ENCODE peak calls at places on chromosome 9, in nine cellular contexts. One of them, this sample, is unnamed.

GRCh38 chr9:89743576-89744254 is 138.9 kb downstream of the GADD45G start:
- DNase-seq in fibroblast of lung: no peak
- DNase-seq in heart right ventricle: no peak
- DNase-seq in cardiac muscle cell: no peak
- DNase-seq in stomach: no peak
- DNase-seq in kidney: peak; percentile 64
- DNase-seq in A549: no peak
- DNase-seq in psoas muscle: no peak
- DNase-seq in adipocyte: no peak
- DNase-seq in this sample: no peak

GRCh38 chr9:38227656-38228055 is 158.6 kb upstream of the SHB start:
- DNase-seq in cardiac muscle cell: no peak
- DNase-seq in stomach: no peak
- DNase-seq in kidney: no peak
- DNase-seq in psoas muscle: no peak
- DNase-seq in heart right ventricle: no peak
- DNase-seq in adipocyte: no peak
- DNase-seq in A549: no peak
- DNase-seq in fibroblast of lung: peak; percentile 62
- DNase-seq in this sample: no peak

GRCh38 chr9:89470239-89470638 is 27.7 kb downstream of the SEMA4D start:
- DNase-seq in kidney: no peak
- DNase-seq in heart right ventricle: no peak
- DNase-seq in stomach: no peak
- DNase-seq in fibroblast of lung: no peak
- DNase-seq in adipocyte: no peak
- DNase-seq in psoas muscle: no peak
- DNase-seq in cardiac muscle cell: no peak
- DNase-seq in A549: no peak
- DNase-seq in this sample: no peak

GRCh38 chr9:8329561-8330283 is 530.1 kb upstream of the DMAC1 start:
- DNase-seq in stomach: peak; percentile 28
- DNase-seq in heart right ventricle: no peak
- DNase-seq in fibroblast of lung: no peak
- DNase-seq in kidney: peak; percentile 22
- DNase-seq in adipocyte: no peak
- DNase-seq in psoas muscle: no peak
- DNase-seq in cardiac muscle cell: no peak
- DNase-seq in A549: no peak
- DNase-seq in this sample: peak; percentile 24

GRCh38 chr9:34744295-34745221 is 34.6 kb upstream of the CCL21 start:
- DNase-seq in stomach: no peak
- DNase-seq in cardiac muscle cell: no peak
- DNase-seq in kidney: peak; percentile 74
- DNase-seq in fibroblast of lung: peak; percentile 55
- DNase-seq in A549: no peak
- DNase-seq in psoas muscle: peak; percentile 59
- DNase-seq in adipocyte: peak; percentile 18
- DNase-seq in heart right ventricle: no peak
- DNase-seq in this sample: no peak

GRCh38 chr9:99451121-99451606 is 229.1 kb downstream of the SEC61B start:
- DNase-seq in heart right ventricle: peak; percentile 17
- DNase-seq in A549: no peak
- DNase-seq in fibroblast of lung: peak; percentile 33
- DNase-seq in adipocyte: peak; percentile 26
- DNase-seq in stomach: no peak
- DNase-seq in cardiac muscle cell: peak; percentile 23
- DNase-seq in kidney: no peak
- DNase-seq in psoas muscle: no peak
- DNase-seq in this sample: peak; percentile 44

GRCh38 chr9:116689633-116690032 is 2.5 kb downstream of the TRIM32 start:
- DNase-seq in psoas muscle: no peak
- DNase-seq in adipocyte: no peak
- DNase-seq in cardiac muscle cell: no peak
- DNase-seq in stomach: no peak
- DNase-seq in A549: no peak
- DNase-seq in kidney: no peak
- DNase-seq in heart right ventricle: no peak
- DNase-seq in fibroblast of lung: no peak
- DNase-seq in this sample: no peak

GRCh38 chr9:116605904-116606341 is 81.2 kb upstream of the TRIM32 start:
- DNase-seq in kidney: no peak
- DNase-seq in stomach: no peak
- DNase-seq in cardiac muscle cell: no peak
- DNase-seq in heart right ventricle: peak; percentile 30
- DNase-seq in adipocyte: no peak
- DNase-seq in A549: no peak
- DNase-seq in psoas muscle: peak; percentile 62
- DNase-seq in fibroblast of lung: no peak
- DNase-seq in this sample: no peak

GRCh38 chr9:27368317-27368985 is 71.5 kb upstream of the EQTN start:
- DNase-seq in heart right ventricle: no peak
- DNase-seq in A549: no peak
- DNase-seq in fibroblast of lung: no peak
- DNase-seq in cardiac muscle cell: no peak
- DNase-seq in psoas muscle: peak; percentile 61
- DNase-seq in stomach: no peak
- DNase-seq in kidney: no peak
- DNase-seq in adipocyte: peak; percentile 50
- DNase-seq in this sample: no peak

GRCh38 chr9:3856592-3856991 is 330.8 kb upstream of the RFX3 start:
- DNase-seq in A549: no peak
- DNase-seq in kidney: no peak
- DNase-seq in fibroblast of lung: peak; percentile 89
- DNase-seq in cardiac muscle cell: no peak
- DNase-seq in adipocyte: no peak
- DNase-seq in stomach: no peak
- DNase-seq in heart right ventricle: no peak
- DNase-seq in psoas muscle: no peak
- DNase-seq in this sample: peak; percentile 20

GRCh38 chr9:124852829-124853531 is at the start of gene WDR38:
- DNase-seq in A549: peak; percentile 98
- DNase-seq in kidney: peak; percentile 91
- DNase-seq in adipocyte: peak; percentile 89
- DNase-seq in stomach: peak; percentile 78
- DNase-seq in psoas muscle: peak; percentile 92
- DNase-seq in heart right ventricle: peak; percentile 83
- DNase-seq in cardiac muscle cell: peak; percentile 80
- DNase-seq in fibroblast of lung: peak; percentile 60
- DNase-seq in this sample: peak; percentile 71

GRCh38 chr9:124854161-124854560 is 901 bp downstream of the WDR38 start:
- DNase-seq in A549: no peak
- DNase-seq in adipocyte: no peak
- DNase-seq in stomach: no peak
- DNase-seq in heart right ventricle: no peak
- DNase-seq in kidney: no peak
- DNase-seq in cardiac muscle cell: no peak
- DNase-seq in psoas muscle: no peak
- DNase-seq in fibroblast of lung: no peak
- DNase-seq in this sample: peak; percentile 70

GRCh38 chr9:124854822-124855221 is 1.6 kb downstream of the WDR38 start:
- DNase-seq in fibroblast of lung: no peak
- DNase-seq in stomach: no peak
- DNase-seq in kidney: no peak
- DNase-seq in cardiac muscle cell: no peak
- DNase-seq in A549: no peak
- DNase-seq in psoas muscle: no peak
- DNase-seq in adipocyte: no peak
- DNase-seq in heart right ventricle: no peak
- DNase-seq in this sample: no peak

GRCh38 chr9:124852121-124852828 is 985 bp upstream of the WDR38 start:
- DNase-seq in psoas muscle: peak; percentile 78
- DNase-seq in A549: no peak
- DNase-seq in kidney: no peak
- DNase-seq in cardiac muscle cell: no peak
- DNase-seq in stomach: no peak
- DNase-seq in adipocyte: no peak
- DNase-seq in fibroblast of lung: no peak
- DNase-seq in heart right ventricle: peak; percentile 57
- DNase-seq in this sample: peak; percentile 51

DNA sequence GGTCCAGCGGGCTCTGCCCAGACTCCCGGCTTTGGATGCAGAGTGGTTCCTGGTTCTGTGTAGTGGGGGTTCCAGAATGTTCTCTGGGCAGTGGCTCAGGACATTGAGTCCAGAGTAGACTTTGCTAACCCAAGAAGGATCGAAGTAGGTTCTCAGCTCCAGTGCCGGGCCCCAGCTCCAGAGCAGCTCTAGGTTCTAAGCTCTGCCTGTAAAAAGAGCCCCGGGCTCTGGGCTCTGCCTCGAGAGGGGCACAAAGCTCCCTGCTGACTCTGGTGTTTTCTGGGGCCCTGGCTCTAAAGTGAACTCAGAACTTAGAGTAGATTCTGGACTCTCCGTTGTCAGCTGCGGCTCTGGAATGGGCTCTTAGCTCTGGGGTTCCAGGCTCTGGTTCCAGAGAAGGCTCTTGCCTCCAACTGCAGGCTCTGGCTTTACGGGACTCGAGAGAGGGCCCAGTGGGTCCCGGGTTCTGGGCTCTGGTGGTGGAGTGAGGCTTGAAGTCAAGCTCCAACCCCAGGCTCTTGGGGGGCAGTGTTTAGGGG is 414 bp downstream of the WDR38 start:
- DNase-seq in A549: no peak
- DNase-seq in psoas muscle: no peak
- DNase-seq in heart right ventricle: no peak
- DNase-seq in adipocyte: no peak
- DNase-seq in stomach: no peak
- DNase-seq in fibroblast of lung: no peak
- DNase-seq in kidney: no peak
- DNase-seq in cardiac muscle cell: no peak
- DNase-seq in this sample: peak; percentile 32
- H3K4me3 ChIP-seq in A549: peak overlapping the region; percentile 45
- H3K4me3 ChIP-seq in psoas muscle: peak overlapping the region; percentile 64
- H3K4me3 ChIP-seq in heart right ventricle: peak overlapping the region; percentile 33
- H3K4me3 ChIP-seq in adipocyte: peak overlapping the region; percentile 76
- H3K4me3 ChIP-seq in stomach: peak overlapping the region; percentile 43
- H3K4me3 ChIP-seq in fibroblast of lung: no peak overlapping the region
- H3K4me3 ChIP-seq in kidney: no peak overlapping the region
- H3K4me3 ChIP-seq in cardiac muscle cell: peak overlapping the region; percentile 29
- H3K4me3 ChIP-seq in this sample: peak overlapping the region; percentile 37

DNA sequence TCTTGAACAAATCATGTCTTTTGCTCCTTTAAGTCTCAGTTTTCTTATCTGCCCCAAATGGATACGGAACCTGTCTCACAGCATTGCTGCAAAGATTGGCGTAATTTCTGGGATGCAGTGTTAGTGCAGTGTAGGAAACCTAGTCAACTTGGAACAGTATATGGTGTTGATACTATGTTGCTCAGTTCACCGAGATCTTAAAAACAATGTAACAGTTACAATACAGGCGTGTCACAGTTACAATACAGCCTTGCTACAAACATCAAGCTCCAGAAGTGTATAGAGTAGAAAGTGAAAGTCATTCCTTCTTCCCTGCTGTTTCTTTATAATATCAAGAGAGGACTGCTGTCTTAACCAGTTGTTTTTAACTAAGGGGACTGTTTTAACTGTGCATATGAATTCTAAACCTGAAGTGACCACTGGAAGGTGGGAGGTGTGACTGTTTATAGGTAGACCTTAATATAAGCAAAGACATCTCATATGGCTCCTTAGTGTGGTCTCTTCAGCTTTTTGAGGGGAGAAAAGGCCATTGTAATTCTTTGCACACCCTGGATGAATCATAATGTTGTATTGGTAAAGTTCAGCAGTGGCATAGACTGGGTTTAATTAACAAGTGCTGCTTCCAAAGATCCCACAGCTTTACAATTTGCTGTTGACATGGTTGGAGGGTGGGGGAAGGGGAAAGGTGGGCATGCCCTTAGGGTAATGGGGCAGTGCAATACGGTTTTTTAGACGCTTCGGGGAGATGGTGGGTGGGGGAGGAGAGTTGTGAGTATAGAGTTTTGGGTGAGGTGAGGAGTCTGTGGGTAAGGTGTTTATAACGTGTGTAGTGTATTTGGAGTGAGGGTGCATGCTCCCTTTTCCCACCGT is 12.9 kb downstream of the PRRC2B start:
- DNase-seq in heart right ventricle: no peak
- DNase-seq in adipocyte: peak; percentile 56
- DNase-seq in cardiac muscle cell: no peak
- DNase-seq in stomach: no peak
- DNase-seq in kidney: no peak
- DNase-seq in fibroblast of lung: peak; percentile 23
- DNase-seq in A549: no peak
- DNase-seq in psoas muscle: no peak
- DNase-seq in this sample: no peak
- H3K4me1 ChIP-seq in heart right ventricle: peaks cover 50% of the 10 kb centered on the region
- H3K4me1 ChIP-seq in adipocyte: peaks cover 78% of the 10 kb centered on the region
- H3K4me1 ChIP-seq in cardiac muscle cell: peaks cover 75% of the 10 kb centered on the region
- H3K4me1 ChIP-seq in stomach: peaks cover 100% of the 10 kb centered on the region
- H3K4me1 ChIP-seq in kidney: peaks cover 50% of the 10 kb centered on the region
- H3K4me1 ChIP-seq in fibroblast of lung: peaks cover 51% of the 10 kb centered on the region
- H3K4me1 ChIP-seq in A549: peaks cover 93% of the 10 kb centered on the region
- H3K4me1 ChIP-seq in psoas muscle: peaks cover 93% of the 10 kb centered on the region
- H3K4me1 ChIP-seq in this sample: peaks cover 81% of the 10 kb centered on the region

GRCh38 chr9:114112778-114113585 is 13.9 kb upstream of the KIF12 start:
- DNase-seq in psoas muscle: peak; percentile 93
- DNase-seq in kidney: peak; percentile 97
- DNase-seq in A549: no peak
- DNase-seq in stomach: peak; percentile 73
- DNase-seq in cardiac muscle cell: no peak
- DNase-seq in heart right ventricle: peak; percentile 89
- DNase-seq in adipocyte: no peak
- DNase-seq in fibroblast of lung: peak; percentile 77
- DNase-seq in this sample: no peak
- H3K4me3 ChIP-seq in psoas muscle: no peak overlapping the region
- H3K4me3 ChIP-seq in kidney: no peak overlapping the region
- H3K4me3 ChIP-seq in A549: no peak overlapping the region
- H3K4me3 ChIP-seq in stomach: no peak overlapping the region
- H3K4me3 ChIP-seq in cardiac muscle cell: no peak overlapping the region
- H3K4me3 ChIP-seq in heart right ventricle: no peak overlapping the region
- H3K4me3 ChIP-seq in adipocyte: no peak overlapping the region
- H3K4me3 ChIP-seq in fibroblast of lung: no peak overlapping the region
- H3K4me3 ChIP-seq in this sample: no peak overlapping the region

DNA sequence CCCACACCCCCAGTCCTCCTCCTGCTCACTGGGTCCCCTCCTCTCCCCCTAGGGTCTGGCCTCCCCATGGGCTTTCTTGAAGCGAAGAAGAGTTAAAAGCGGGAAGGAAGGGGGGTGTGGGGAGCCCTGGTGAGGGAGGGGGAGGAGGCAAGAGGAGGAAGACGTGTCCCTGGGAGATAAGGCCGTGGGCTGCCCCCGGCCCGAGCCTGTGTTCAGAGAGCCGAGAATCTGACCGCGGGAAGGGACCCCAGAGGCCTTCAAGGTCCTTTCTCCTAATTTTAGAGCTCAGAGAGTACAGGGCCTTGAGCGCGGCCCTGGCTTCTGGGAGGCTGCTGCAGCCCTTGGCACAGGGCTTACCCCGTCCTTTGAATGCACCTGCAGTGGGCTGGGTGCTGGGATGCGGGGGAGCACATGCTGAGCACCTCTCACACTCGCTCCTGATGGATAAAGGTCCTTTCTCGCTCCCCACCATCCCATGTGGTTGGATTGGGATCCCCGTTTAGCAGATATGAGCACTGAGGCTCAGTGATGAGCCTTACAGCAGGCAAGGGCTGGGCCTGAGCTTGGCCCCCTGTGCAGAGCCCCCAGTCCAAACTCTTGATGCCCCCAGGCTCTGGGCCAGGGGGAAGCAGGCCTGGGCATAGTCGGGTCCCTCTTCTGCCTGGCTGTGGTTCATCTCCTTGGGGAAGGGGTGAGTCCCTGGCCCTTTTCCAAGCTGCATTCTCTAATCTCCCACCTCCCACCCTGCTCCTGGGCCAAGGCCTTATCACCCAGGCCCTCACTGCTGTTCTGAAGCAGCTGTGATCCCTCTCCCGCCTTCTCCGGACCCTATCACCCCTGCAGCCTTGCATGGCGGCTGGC is 5.9 kb downstream of the GFI1B start:
- DNase-seq in heart right ventricle: no peak
- DNase-seq in psoas muscle: no peak
- DNase-seq in adipocyte: no peak
- DNase-seq in stomach: no peak
- DNase-seq in A549: no peak
- DNase-seq in kidney: no peak
- DNase-seq in fibroblast of lung: no peak
- DNase-seq in cardiac muscle cell: no peak
- DNase-seq in this sample: no peak
- H3K4me1 ChIP-seq in heart right ventricle: no peaks in the 10 kb centered on the region
- H3K4me1 ChIP-seq in psoas muscle: peaks cover 4% of the 10 kb centered on the region
- H3K4me1 ChIP-seq in adipocyte: peaks cover 8% of the 10 kb centered on the region
- H3K4me1 ChIP-seq in stomach: no peaks in the 10 kb centered on the region
- H3K4me1 ChIP-seq in A549: no peaks in the 10 kb centered on the region
- H3K4me1 ChIP-seq in kidney: no peaks in the 10 kb centered on the region
- H3K4me1 ChIP-seq in fibroblast of lung: no peaks in the 10 kb centered on the region
- H3K4me1 ChIP-seq in cardiac muscle cell: peaks cover 5% of the 10 kb centered on the region
- H3K4me1 ChIP-seq in this sample: no peaks in the 10 kb centered on the region